ENCODE peak calls at places on chromosomes 16 and 17, in four cellular contexts. N, W, L and F are unnamed samples.

GRCh38 chr16:29658693-29659092 is 4.4 kb upstream of the SPN start:
- DNase-seq in N (no peak), W (no peak), L (no peak), F (no peak)

GRCh38 chr16:23858496-23859062 is 22.8 kb downstream of the PRKCB start:
- DNase-seq in N (no peak), W (peak), L (no peak), F (no peak)

GRCh38 chr16:57516176-57516725 is 20.1 kb downstream of the CCDC102A start:
- DNase-seq in N (no peak), W (no peak), L (no peak), F (no peak)

GRCh38 chr17:79560527-79560926 is 50.3 kb downstream of the RBFOX3 start:
- DNase-seq in N (no peak), W (no peak), L (no peak), F (no peak)

GRCh38 chr16:30896203-30896889 is at the start of gene CTF1:
- DNase-seq in N (peak), W (peak), L (peak), F (peak)

GRCh38 chr17:77353684-77354419 is 213.1 kb downstream of the SEC14L1 start:
- DNase-seq in N (no peak), W (no peak), L (no peak), F (no peak)

GRCh38 chr16:67302882-67303434 is 23.6 kb downstream of the KCTD19 start:
- DNase-seq in N (no peak), W (no peak), L (no peak), F (no peak)

GRCh38 chr16:11047057-11047456 is 102.7 kb downstream of the CLEC16A start:
- DNase-seq in N (no peak), W (peak), L (peak), F (no peak)

GRCh38 chr17:48478224-48479013 is 48.4 kb upstream of the SKAP1 start:
- DNase-seq in N (no peak), W (peak), L (no peak), F (no peak)

GRCh38 chr17:8696951-8697745 is 47.5 kb downstream of the CCDC42 start:
- DNase-seq in N (no peak), W (peak), L (no peak), F (no peak)

GRCh38 chr16:31199430-31200041 is 3.0 kb downstream of the PYCARD start:
- DNase-seq in N (no peak), W (no peak), L (no peak), F (no peak)

GRCh38 chr17:77616243-77616731 is 342.2 kb upstream of the TNRC6C start:
- DNase-seq in N (no peak), W (peak), L (no peak), F (no peak)

GRCh38 chr16:81932668-81933067 is 78.6 kb downstream of the SDR42E1 start:
- DNase-seq in N (no peak), W (no peak), L (no peak), F (no peak)

GRCh38 chr16:66786551-66786950 is 14.8 kb downstream of the TERB1 start:
- DNase-seq in N (no peak), W (no peak), L (no peak), F (no peak)

GRCh38 chr17:69175812-69176517 is 34.3 kb upstream of the ABCA6 start:
- DNase-seq in N (no peak), W (peak), L (peak), F (no peak)

GRCh38 chr17:27780441-27781404 is 19.6 kb downstream of the NOS2 start:
- DNase-seq in N (no peak), W (no peak), L (no peak), F (no peak)

GRCh38 chr17:18141210-18141803 is 32.8 kb downstream of the MYO15A start:
- DNase-seq in N (no peak), W (peak), L (peak), F (no peak)

GRCh38 chr16:25126820-25127232 is 15.3 kb downstream of the LCMT1 start:
- DNase-seq in N (no peak), W (peak), L (peak), F (no peak)

GRCh38 chr16:23640669-23640958 is 496 bp downstream of the PALB2 start:
- DNase-seq in N (no peak), W (peak), L (no peak), F (no peak)

GRCh38 chr17:28384281-28385036 is 13.0 kb downstream of the SARM1 start:
- DNase-seq in N (no peak), W (peak), L (no peak), F (peak)

GRCh38 chr17:18139949-18140348 is 31.4 kb downstream of the MYO15A start:
- DNase-seq in N (no peak), W (peak), L (peak), F (no peak)

GRCh38 chr17:40283662-40284061 is 4.0 kb upstream of the CDC6 start:
- DNase-seq in N (no peak), W (peak), L (peak), F (no peak)

GRCh38 chr17:44922746-44923470 is 7.6 kb upstream of the GFAP start:
- DNase-seq in N (no peak), W (no peak), L (no peak), F (no peak)

GRCh38 chr17:5832886-5833285 is 237.3 kb upstream of the WSCD1 start:
- DNase-seq in N (no peak), W (peak), L (peak), F (no peak)

GRCh38 chr17:9824094-9824493 is 1.6 kb upstream of the GLP2R start:
- DNase-seq in N (no peak), W (no peak), L (no peak), F (no peak)

GRCh38 chr16:2910441-2910840 is 1.3 kb upstream of the FLYWCH1 start:
- DNase-seq in N (no peak), W (peak), L (no peak), F (no peak)

GRCh38 chr17:31684901-31685300 is 174.1 kb downstream of the COPRS start:
- DNase-seq in N (no peak), W (no peak), L (no peak), F (no peak)

GRCh38 chr16:1825864-1826690 is 548 bp downstream of the HAGH start:
- DNase-seq in N (peak), W (peak), L (peak), F (peak)

GRCh38 chr17:37050905-37051304 is 102.2 kb downstream of the AATF start:
- DNase-seq in N (no peak), W (no peak), L (no peak), F (no peak)

GRCh38 chr16:54602666-54603065 is 316.1 kb upstream of the IRX3 start:
- DNase-seq in N (no peak), W (peak), L (peak), F (no peak)

GRCh38 chr17:41863074-41863843 is 2.0 kb downstream of the KLHL11 start:
- DNase-seq in N (no peak), W (no peak), L (no peak), F (no peak)

GRCh38 chr17:1162116-1162855 is 17.5 kb downstream of the ABR start:
- DNase-seq in N (peak), W (no peak), L (no peak), F (no peak)

GRCh38 chr17:63578769-63579111 is 22.0 kb upstream of the TACO1 start:
- DNase-seq in N (no peak), W (no peak), L (no peak), F (no peak)